ENCODE peak calls at places on chromosomes 6 and 20, in four cellular contexts. J is GM23338, E is HCT116, B is GM23248. F is an unnamed sample.

GRCh38 chr6:43922423-43923375 is 152.7 kb downstream of the VEGFA start:
- DNase-seq in B (no peak), J (no peak), E (no peak), F (no peak)

GRCh38 chr20:63206878-63207277 is 9.1 kb downstream of the YTHDF1 start:
- DNase-seq in E (no peak), J (no peak), B (peak; percentile 38), F (no peak)

GRCh38 chr6:143570147-143570853 is 58.8 kb upstream of the FUCA2 start:
- DNase-seq in E (no peak), B (no peak), J (peak; percentile 31), F (no peak)

GRCh38 chr6:35181933-35182612 is 31.7 kb upstream of the SCUBE3 start:
- DNase-seq in E (peak; percentile 86), J (peak; percentile 73), B (peak; percentile 96), F (no peak)

GRCh38 chr20:16423311-16424212 is 149.7 kb downstream of the KIF16B start:
- DNase-seq in J (no peak), B (no peak), E (no peak), F (no peak)

GRCh38 chr6:20953019-20953418 is 418.8 kb downstream of the CDKAL1 start:
- DNase-seq in E (no peak), J (peak; percentile 74), B (no peak), F (no peak)

GRCh38 chr6:44858998-44859397 is 469.1 kb upstream of the RUNX2 start:
- DNase-seq in B (peak; percentile 8), E (no peak), J (peak; percentile 8), F (no peak)

GRCh38 chr6:79094938-79095337 is 16.9 kb upstream of the PHIP start:
- DNase-seq in J (no peak), B (no peak), E (no peak), F (no peak)

GRCh38 chr6:105357147-105357546 is 45.7 kb downstream of the PREP start:
- DNase-seq in B (no peak), J (no peak), E (no peak), F (no peak)

GRCh38 chr20:46967647-46968046 is 73.0 kb downstream of the EYA2 start:
- DNase-seq in B (no peak), E (no peak), J (no peak), F (no peak)

GRCh38 chr20:39108746-39109145 is 146.6 kb downstream of the DHX35 start:
- DNase-seq in E (no peak), B (peak; percentile 76), J (no peak), F (no peak)

GRCh38 chr20:44033344-44033743 is 118.7 kb downstream of the TOX2 start:
- DNase-seq in E (no peak), B (no peak), J (no peak), F (no peak)

GRCh38 chr6:136745300-136745699 is 47.0 kb downstream of the MAP3K5 start:
- DNase-seq in B (no peak), J (peak; percentile 35), E (no peak), F (no peak)

GRCh38 chr6:127342296-127342945 is 988 bp downstream of the ECHDC1 start:
- DNase-seq in B (peak; percentile 63), E (no peak), J (peak; percentile 78), F (peak; percentile 9)

GRCh38 chr20:38170914-38171300 is 5.8 kb upstream of the TGM2 start:
- DNase-seq in J (no peak), E (no peak), B (peak; percentile 52), F (no peak)

GRCh38 chr20:10970109-10970508 is 296.3 kb upstream of the JAG1 start:
- DNase-seq in B (no peak), J (no peak), E (no peak), F (no peak)

GRCh38 chr20:20593447-20594170 is 118.8 kb downstream of the RALGAPA2 start:
- DNase-seq in J (peak; percentile 91), B (peak; percentile 81), E (peak; percentile 18), F (peak; percentile 37)

GRCh38 chr6:167702241-167702827 is 124.4 kb upstream of the AFDN start:
- DNase-seq in J (no peak), E (no peak), B (no peak), F (no peak)

GRCh38 chr6:167705211-167705750 is 121.4 kb upstream of the AFDN start:
- DNase-seq in B (no peak), J (no peak), E (no peak), F (no peak)

GRCh38 chr6:167704396-167704801 is 122.3 kb upstream of the AFDN start:
- DNase-seq in E (no peak), B (no peak), J (no peak), F (no peak)

GRCh38 chr6:167703347-167703746 is 123.4 kb upstream of the AFDN start:
- DNase-seq in E (no peak), J (no peak), B (no peak), F (no peak)

GRCh38 chr6:167703781-167704180 is 122.9 kb upstream of the AFDN start:
- DNase-seq in J (no peak), B (no peak), E (no peak), F (no peak)
- H2AFZ ChIP-seq in J (no peak overlapping the region), B (no peak overlapping the region), E (no peak overlapping the region), F (no peak overlapping the region)

DNA sequence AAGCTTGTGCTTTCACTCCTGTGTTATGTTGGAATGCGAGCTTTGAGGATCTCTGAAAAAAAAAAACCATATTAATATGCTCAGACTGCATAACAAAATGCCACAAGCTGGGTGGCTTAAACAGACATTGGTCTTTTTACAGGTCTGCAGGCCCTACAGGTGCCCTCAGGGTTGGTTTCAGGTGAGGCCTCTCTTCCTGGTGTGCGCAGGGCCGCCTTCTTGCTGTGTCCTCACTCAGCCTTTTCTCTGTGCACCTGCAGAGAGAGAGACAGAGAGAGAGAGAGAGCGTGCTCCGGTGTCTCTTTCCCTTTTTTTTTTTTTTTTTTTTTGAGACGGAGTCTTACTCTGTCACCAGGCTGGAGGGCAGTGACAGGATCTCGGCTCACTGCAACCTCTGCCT is 114.1 kb upstream of the SNX9 start:
- DNase-seq in J (peak; percentile 35), E (no peak), B (no peak), F (no peak)
- TF ChIP-seq EZH2phosphoT487 in J (no peak), E (no peak), B (no peak), F (no peak)

DNA sequence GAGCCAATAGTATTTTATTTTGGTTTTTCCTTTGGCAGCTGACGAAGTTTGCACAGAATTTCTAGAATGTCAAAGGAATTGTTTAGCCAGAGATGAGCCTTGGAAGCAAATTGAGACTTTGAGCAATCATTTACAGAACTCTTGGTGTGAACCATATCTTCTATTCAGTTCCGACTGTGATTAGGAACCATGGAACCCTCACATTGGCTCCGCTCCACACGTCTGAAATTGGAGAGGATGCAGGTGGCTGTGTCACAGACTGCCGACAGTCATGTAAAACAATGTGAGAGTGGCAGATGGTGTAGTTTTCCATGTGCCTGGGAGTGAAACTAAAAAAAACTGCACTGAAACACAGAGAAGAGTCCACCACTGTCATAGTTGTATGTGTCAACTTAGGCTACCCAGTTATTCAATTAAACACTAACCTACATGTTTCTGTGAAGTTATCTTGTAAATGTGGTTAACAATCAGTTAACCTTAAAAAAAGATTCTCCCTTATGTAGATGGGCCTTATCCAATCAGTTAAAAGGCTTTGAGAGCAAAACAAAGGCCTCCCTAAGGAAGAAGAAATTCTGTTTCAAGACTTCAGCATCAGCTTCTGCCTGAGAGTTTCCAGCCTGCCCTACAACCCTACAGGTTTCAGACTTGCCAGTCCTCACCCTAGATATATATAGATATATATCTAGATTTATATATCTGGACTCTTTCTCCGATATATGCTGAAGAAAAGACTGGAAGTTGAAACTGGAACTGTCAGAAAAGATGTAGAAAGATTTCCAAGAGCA is 3.3 kb upstream of the HMGN4 start:
- DNase-seq in B (no peak), J (peak; percentile 39), E (no peak), F (peak; percentile 80)
- H3K4me3 ChIP-seq in B (no peak overlapping the region), J (no peak overlapping the region), E (no peak overlapping the region), F (peak overlapping the region; percentile 25)

GRCh38 chr6:89100114-89100513 is 17.8 kb downstream of the SRSF12 start:
- DNase-seq in B (no peak), E (no peak), J (no peak), F (no peak)

DNA sequence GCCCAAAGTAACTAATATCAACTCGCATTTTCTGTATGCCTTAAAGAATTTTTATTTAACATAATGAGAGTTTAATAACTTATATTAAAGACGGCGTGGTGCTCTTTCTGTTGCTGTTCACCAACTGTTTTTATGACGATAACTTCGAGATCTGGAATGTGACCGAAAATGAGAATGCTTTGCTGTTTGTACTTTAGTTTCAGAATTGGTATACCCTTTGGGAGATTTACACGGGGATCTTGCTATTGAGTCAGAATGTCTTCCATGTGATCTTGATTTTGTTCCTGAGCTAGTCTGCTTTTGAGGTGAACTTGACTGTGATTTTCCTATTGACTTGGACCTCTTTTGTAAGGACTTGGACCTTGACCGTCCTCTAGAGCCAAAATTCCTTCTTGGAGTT is 17.9 kb downstream of the PNRC1 start:
- DNase-seq in B (no peak), J (no peak), E (no peak), F (no peak)
- H2AFZ ChIP-seq in B (no peak overlapping the region), J (no peak overlapping the region), E (no peak overlapping the region), F (no peak overlapping the region)

GRCh38 chr6:130843575-130844320 is 16.5 kb downstream of the SMLR1 start:
- DNase-seq in E (peak; percentile 28), B (peak; percentile 55), J (peak; percentile 72), F (peak; percentile 19)
- TF ChIP-seq EZH2phosphoT487 in E (no peak), B (no peak), J (no peak), F (no peak)

GRCh38 chr6:74749211-74750142 is 456.4 kb downstream of the COL12A1 start:
- DNase-seq in J (peak; percentile 17), B (no peak), E (no peak), F (no peak)
- H3K4me3 ChIP-seq in J (no peak overlapping the region), B (no peak overlapping the region), E (no peak overlapping the region), F (no peak overlapping the region)

GRCh38 chr20:49156481-49156880 is 31.7 kb downstream of the STAU1 start:
- DNase-seq in B (no peak), E (no peak), J (no peak), F (no peak)

GRCh38 chr20:49157146-49157545 is 31.0 kb downstream of the STAU1 start:
- DNase-seq in J (no peak), B (no peak), E (no peak), F (no peak)

GRCh38 chr20:49161428-49162152 is 26.5 kb downstream of the STAU1 start:
- DNase-seq in B (peak; percentile 23), E (no peak), J (no peak), F (no peak)

GRCh38 chr20:49163696-49164095 is 24.4 kb downstream of the STAU1 start:
- DNase-seq in E (no peak), B (no peak), J (no peak), F (no peak)

GRCh38 chr20:49160057-49160929 is 27.8 kb downstream of the STAU1 start:
- DNase-seq in J (no peak), E (no peak), B (no peak), F (no peak)
- H2AFZ ChIP-seq in J (no peak overlapping the region), E (no peak overlapping the region), B (no peak overlapping the region), F (no peak overlapping the region)

F was measured in OCI-LY7.